ENCODE peak calls at places on chromosomes 13 and 19, in five cellular contexts. P, L, Z, V and I are unnamed samples.

GRCh38 chr13:26133851-26134250 is 82.0 kb upstream of the SHISA2 start:
- DNase-seq in V (no peak), P (no peak), Z (no peak), L (peak; percentile 2), I (no peak)

GRCh38 chr19:13637664-13638063 is 126.7 kb upstream of the MRI1 start:
- DNase-seq in V (no peak), P (peak; percentile 2), Z (no peak), L (peak; percentile 90), I (no peak)

GRCh38 chr13:72864142-72865035 is 82.5 kb downstream of the PIBF1 start:
- DNase-seq in Z (no peak), P (peak; percentile 62), V (no peak), L (peak; percentile 5), I (no peak)

GRCh38 chr13:66520511-66521390 is 709.4 kb downstream of the PCDH9 start:
- DNase-seq in Z (no peak), L (no peak), V (no peak), P (peak; percentile 40), I (no peak)

GRCh38 chr13:93216122-93216521 is 10.5 kb upstream of the GPC6 start:
- DNase-seq in Z (no peak), L (no peak), P (no peak), V (no peak), I (no peak)

GRCh38 chr13:113749507-113749906 is 9.5 kb upstream of the TMEM255B start:
- DNase-seq in L (no peak), V (no peak), P (no peak), Z (no peak), I (no peak)

GRCh38 chr13:45409993-45410392 is 8.2 kb downstream of the SLC25A30 start:
- DNase-seq in P (no peak), V (no peak), Z (no peak), L (peak; percentile 5), I (no peak)

GRCh38 chr13:33642374-33643065 is 175.4 kb upstream of the RFC3 start:
- DNase-seq in Z (peak; percentile 51), P (peak; percentile 89), L (peak; percentile 32), V (peak; percentile 74), I (no peak)

GRCh38 chr19:10655457-10656312 is 1.5 kb downstream of the ILF3 start:
- DNase-seq in L (peak; percentile 39), P (peak; percentile 23), Z (no peak), V (no peak), I (peak; percentile 4)

GRCh38 chr13:50268500-50268899 is 253.3 kb downstream of the KCNRG start:
- DNase-seq in P (peak; percentile 44), V (no peak), L (no peak), Z (no peak), I (no peak)

GRCh38 chr19:16051254-16052025 is 24.9 kb upstream of the TPM4 start:
- DNase-seq in L (peak; percentile 15), P (peak; percentile 37), V (no peak), Z (no peak), I (no peak)

GRCh38 chr13:51519839-51520238 is 64.4 kb upstream of the WDFY2 start:
- DNase-seq in L (peak; percentile 79), V (peak; percentile 35), Z (no peak), P (peak; percentile 75), I (no peak)

GRCh38 chr19:48963371-48964204 is 1.5 kb upstream of the FTL start:
- DNase-seq in V (no peak), P (peak; percentile 73), L (peak; percentile 43), Z (peak; percentile 87), I (peak; percentile 75)

GRCh38 chr19:43306097-43306496 is 36.8 kb upstream of the PSG9 start:
- DNase-seq in Z (no peak), V (no peak), L (peak; percentile 78), P (no peak), I (no peak)

GRCh38 chr13:30710442-30710841 is 24.9 kb upstream of the ALOX5AP start:
- DNase-seq in L (no peak), Z (no peak), P (no peak), V (no peak), I (no peak)

GRCh38 chr13:40186636-40187323 is 479.7 kb downstream of the FOXO1 start:
- DNase-seq in V (no peak), Z (no peak), L (no peak), P (no peak), I (no peak)

GRCh38 chr13:26011996-26012688 is 39.7 kb downstream of the SHISA2 start:
- DNase-seq in L (no peak), Z (no peak), P (no peak), V (no peak), I (no peak)

GRCh38 chr19:54206030-54206830 is 5.6 kb downstream of the RPS9 start:
- DNase-seq in P (no peak), V (no peak), L (no peak), Z (no peak), I (no peak)

GRCh38 chr13:95698047-95698749 is 21.3 kb downstream of the DNAJC3 start:
- DNase-seq in L (peak; percentile 33), P (no peak), Z (no peak), V (no peak), I (no peak)

GRCh38 chr19:3503036-3503572 is 2.6 kb upstream of the DOHH start:
- DNase-seq in Z (no peak), P (no peak), L (peak; percentile 8), V (no peak), I (no peak)

GRCh38 chr19:10270180-10270615 is 722 bp upstream of the ICAM1 start:
- DNase-seq in L (no peak), Z (peak; percentile 46), V (no peak), P (no peak), I (no peak)

GRCh38 chr19:41998246-41999020 is 4.4 kb upstream of the ATP1A3 start:
- DNase-seq in V (no peak), L (peak; percentile 38), Z (no peak), P (peak; percentile 27), I (peak; percentile 74)

GRCh38 chr13:108962652-108963051 is 333.2 kb downstream of the MYO16 start:
- DNase-seq in L (no peak), P (peak; percentile 32), V (no peak), Z (no peak), I (no peak)

GRCh38 chr13:99288069-99288468 is 19.1 kb downstream of the GPR183 start:
- DNase-seq in V (no peak), Z (no peak), P (no peak), L (no peak), I (no peak)

GRCh38 chr19:39870171-39870971 is 24.2 kb upstream of the FBL start:
- DNase-seq in Z (no peak), L (no peak), P (no peak), V (no peak), I (no peak)

GRCh38 chr19:28960986-28961705 is 251.8 kb downstream of the UQCRFS1 start:
- DNase-seq in L (no peak), Z (no peak), P (peak; percentile 71), V (no peak), I (peak; percentile 70)

DNA sequence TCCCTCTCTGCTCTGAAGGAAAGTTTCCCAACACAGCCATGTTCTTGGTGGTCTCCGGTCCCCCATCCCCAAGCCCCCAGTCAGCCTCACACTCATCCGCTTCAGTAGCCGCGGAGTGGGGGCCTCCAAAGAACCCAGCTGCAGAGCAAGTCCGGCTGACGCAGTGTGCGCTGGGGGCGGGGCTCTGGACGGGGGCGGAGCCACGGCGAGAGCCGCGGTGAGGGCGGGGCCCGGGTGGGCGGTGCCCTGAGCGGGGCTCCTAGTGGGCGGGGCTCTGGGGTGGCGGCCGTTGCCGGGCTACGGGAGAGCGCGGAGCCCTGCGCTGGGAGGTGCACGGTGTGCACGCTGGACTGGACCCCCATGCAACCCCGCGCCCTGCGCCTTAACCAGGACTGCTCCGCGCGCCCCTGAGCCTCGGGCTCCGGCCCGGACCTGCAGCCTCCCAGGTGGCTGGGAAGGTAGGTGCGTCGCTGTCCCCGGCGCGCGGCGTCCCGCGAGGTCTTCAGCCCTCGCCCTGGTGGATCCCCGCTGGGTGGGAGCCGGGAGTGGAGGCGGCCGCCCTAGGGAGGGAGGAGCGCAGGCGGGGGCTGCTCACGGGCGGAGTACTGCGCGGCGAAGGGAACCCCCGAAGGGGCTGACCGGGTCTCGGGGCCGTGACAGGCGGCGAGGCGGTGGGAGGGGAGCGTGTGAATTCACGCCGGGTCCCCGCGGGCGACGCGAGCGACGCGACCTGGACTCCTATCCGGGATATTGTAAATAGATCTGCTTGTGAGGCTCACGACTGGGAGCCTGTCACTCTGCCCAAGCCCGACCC is 9.1 kb downstream of the TNFRSF19 start:
- DNase-seq in L (peak; percentile 89), P (peak; percentile 66), Z (peak; percentile 96), V (peak; percentile 52), I (peak; percentile 94)
- TF ChIP-seq CTCF in L (no peak), P (no peak), Z (no peak), V (no peak), I (no peak)

GRCh38 chr19:7069904-7070226 is 362 bp downstream of the ZNF557 start:
- DNase-seq in V (no peak), P (no peak), Z (no peak), L (no peak), I (no peak)

GRCh38 chr19:7072541-7072940 is 3.0 kb downstream of the ZNF557 start:
- DNase-seq in Z (no peak), L (no peak), V (no peak), P (no peak), I (no peak)

GRCh38 chr19:7067716-7068115 is 1.8 kb upstream of the ZNF557 start:
- DNase-seq in V (no peak), P (peak; percentile 20), Z (no peak), L (no peak), I (no peak)

GRCh38 chr19:7068599-7068998 is 904 bp upstream of the ZNF557 start:
- DNase-seq in P (no peak), V (no peak), L (no peak), Z (no peak), I (no peak)

GRCh38 chr19:7069042-7069903 is at the start of gene ZNF557:
- DNase-seq in P (peak; percentile 95), Z (peak; percentile 99), L (peak; percentile 98), V (peak; percentile 88), I (peak; percentile 96)
- TF ChIP-seq CTCF in P (no peak), Z (no peak), L (no peak), V (no peak), I (no peak)

GRCh38 chr19:38718747-38719543 is 25.3 kb downstream of the CAPN12 start:
- DNase-seq in L (no peak), Z (no peak), V (no peak), P (peak; percentile 40), I (peak; percentile 77)
- TF ChIP-seq CTCF in L (peak; percentile 36), Z (no peak), V (peak; percentile 34), P (peak; percentile 39), I (peak; percentile 16)

DNA sequence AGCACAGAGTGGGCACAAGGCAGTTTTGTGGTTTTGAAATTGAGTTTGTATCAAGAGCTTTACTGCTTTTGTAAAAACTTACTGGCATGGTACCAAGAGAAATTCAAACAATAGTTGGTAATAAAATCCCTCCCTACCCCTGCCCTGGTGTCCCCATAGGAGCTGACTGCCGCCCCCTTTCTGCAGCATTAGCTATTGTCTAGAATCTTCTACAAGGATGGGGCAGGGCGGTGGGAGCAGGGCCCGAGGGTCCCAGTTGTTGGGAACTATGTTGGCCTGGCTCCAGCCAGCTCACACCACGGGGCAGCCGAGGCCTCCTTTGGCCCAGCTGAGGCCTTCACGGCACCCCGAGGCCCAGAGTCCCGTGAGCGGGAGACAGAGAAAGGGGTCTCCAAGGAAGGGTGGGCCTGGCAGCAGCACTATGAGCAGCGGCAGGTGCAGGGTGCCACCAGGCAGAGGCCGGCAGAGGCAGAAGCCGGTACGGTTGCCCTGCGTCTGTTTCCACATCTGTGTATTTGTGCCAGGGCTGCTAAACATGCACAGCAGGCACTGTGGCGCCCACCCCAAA is 57.9 kb downstream of the KDM4B start:
- DNase-seq in V (no peak), Z (no peak), P (peak; percentile 31), L (peak; percentile 40), I (no peak)
- TF ChIP-seq CTCF in V (peak; percentile 26), Z (no peak), P (peak; percentile 30), L (peak; percentile 60), I (no peak)